ENCODE peak calls at places on chromosomes 11 and 22, in eight cellular contexts. One of them, this sample, is unnamed.

GRCh38 chr11:46903846-46904245 is 14.5 kb downstream of the LRP4 start:
- DNase-seq in HCT116: no peak
- DNase-seq in neural progenitor cell: peak
- DNase-seq in AG04450: no peak
- DNase-seq in ovary: no peak
- DNase-seq in stomach: no peak
- DNase-seq in kidney: no peak
- DNase-seq in adrenal gland: no peak
- DNase-seq in this sample: no peak

GRCh38 chr11:7442588-7443215 is 42.6 kb upstream of the OLFML1 start:
- DNase-seq in HCT116: peak
- DNase-seq in neural progenitor cell: peak
- DNase-seq in AG04450: peak
- DNase-seq in ovary: peak
- DNase-seq in stomach: peak
- DNase-seq in kidney: peak
- DNase-seq in adrenal gland: peak
- DNase-seq in this sample: no peak

GRCh38 chr11:10522276-10522675 is 18.7 kb downstream of the RNF141 start:
- DNase-seq in HCT116: no peak
- DNase-seq in neural progenitor cell: no peak
- DNase-seq in AG04450: no peak
- DNase-seq in ovary: no peak
- DNase-seq in stomach: no peak
- DNase-seq in kidney: no peak
- DNase-seq in adrenal gland: no peak
- DNase-seq in this sample: no peak

GRCh38 chr22:19622061-19622441 is 92.3 kb upstream of the SEPTIN5 start:
- DNase-seq in HCT116: no peak
- DNase-seq in neural progenitor cell: no peak
- DNase-seq in AG04450: no peak
- DNase-seq in ovary: no peak
- DNase-seq in stomach: no peak
- DNase-seq in kidney: peak
- DNase-seq in adrenal gland: no peak
- DNase-seq in this sample: no peak

GRCh38 chr11:10866893-10867331 is 9.1 kb upstream of the ZBED5 start:
- DNase-seq in HCT116: no peak
- DNase-seq in neural progenitor cell: no peak
- DNase-seq in AG04450: peak
- DNase-seq in ovary: no peak
- DNase-seq in stomach: no peak
- DNase-seq in kidney: no peak
- DNase-seq in adrenal gland: no peak
- DNase-seq in this sample: no peak

GRCh38 chr11:33557201-33557600 is 143.4 kb downstream of the C11orf91 start:
- DNase-seq in HCT116: no peak
- DNase-seq in neural progenitor cell: no peak
- DNase-seq in AG04450: no peak
- DNase-seq in ovary: no peak
- DNase-seq in stomach: no peak
- DNase-seq in kidney: no peak
- DNase-seq in adrenal gland: no peak
- DNase-seq in this sample: no peak

GRCh38 chr11:83751041-83751440 is 464.9 kb upstream of the CCDC90B start:
- DNase-seq in HCT116: no peak
- DNase-seq in neural progenitor cell: no peak
- DNase-seq in AG04450: no peak
- DNase-seq in ovary: no peak
- DNase-seq in stomach: no peak
- DNase-seq in kidney: no peak
- DNase-seq in adrenal gland: no peak
- DNase-seq in this sample: no peak

GRCh38 chr11:77118086-77118485 is 10.0 kb upstream of the MYO7A start:
- DNase-seq in HCT116: no peak
- DNase-seq in neural progenitor cell: no peak
- DNase-seq in AG04450: no peak
- DNase-seq in ovary: no peak
- DNase-seq in stomach: no peak
- DNase-seq in kidney: peak
- DNase-seq in adrenal gland: no peak
- DNase-seq in this sample: no peak

GRCh38 chr11:110196241-110196754 is 100.1 kb downstream of the RDX start:
- DNase-seq in HCT116: peak
- DNase-seq in neural progenitor cell: no peak
- DNase-seq in AG04450: no peak
- DNase-seq in ovary: no peak
- DNase-seq in stomach: no peak
- DNase-seq in kidney: no peak
- DNase-seq in adrenal gland: no peak
- DNase-seq in this sample: no peak

GRCh38 chr11:119320593-119321524 is 3.9 kb upstream of the MCAM start:
- DNase-seq in HCT116: no peak
- DNase-seq in neural progenitor cell: peak
- DNase-seq in AG04450: no peak
- DNase-seq in ovary: peak
- DNase-seq in stomach: peak
- DNase-seq in kidney: peak
- DNase-seq in adrenal gland: peak
- DNase-seq in this sample: peak

GRCh38 chr22:31891366-31892079 is 52.8 kb upstream of the YWHAH start:
- DNase-seq in HCT116: no peak
- DNase-seq in neural progenitor cell: peak
- DNase-seq in AG04450: no peak
- DNase-seq in ovary: no peak
- DNase-seq in stomach: no peak
- DNase-seq in kidney: no peak
- DNase-seq in adrenal gland: no peak
- DNase-seq in this sample: no peak

GRCh38 chr11:133619397-133619796 is 87.1 kb upstream of the OPCML start:
- DNase-seq in HCT116: no peak
- DNase-seq in neural progenitor cell: peak
- DNase-seq in AG04450: no peak
- DNase-seq in ovary: no peak
- DNase-seq in stomach: no peak
- DNase-seq in kidney: no peak
- DNase-seq in adrenal gland: no peak
- DNase-seq in this sample: no peak

GRCh38 chr22:40215266-40215665 is 37.5 kb downstream of the TNRC6B start:
- DNase-seq in HCT116: no peak
- DNase-seq in neural progenitor cell: no peak
- DNase-seq in AG04450: no peak
- DNase-seq in ovary: no peak
- DNase-seq in stomach: peak
- DNase-seq in kidney: no peak
- DNase-seq in adrenal gland: peak
- DNase-seq in this sample: peak

GRCh38 chr11:121105063-121105480 is 4.0 kb downstream of the TECTA start:
- DNase-seq in HCT116: no peak
- DNase-seq in neural progenitor cell: no peak
- DNase-seq in AG04450: no peak
- DNase-seq in ovary: peak
- DNase-seq in stomach: no peak
- DNase-seq in kidney: no peak
- DNase-seq in adrenal gland: no peak
- DNase-seq in this sample: no peak

GRCh38 chr11:123247498-123247799 is 52.4 kb upstream of the CLMP start:
- DNase-seq in HCT116: no peak
- DNase-seq in neural progenitor cell: no peak
- DNase-seq in AG04450: no peak
- DNase-seq in ovary: no peak
- DNase-seq in stomach: no peak
- DNase-seq in kidney: no peak
- DNase-seq in adrenal gland: no peak
- DNase-seq in this sample: no peak

GRCh38 chr11:126414615-126415014 is 59.1 kb downstream of the ST3GAL4 start:
- DNase-seq in HCT116: no peak
- DNase-seq in neural progenitor cell: no peak
- DNase-seq in AG04450: no peak
- DNase-seq in ovary: no peak
- DNase-seq in stomach: no peak
- DNase-seq in kidney: peak
- DNase-seq in adrenal gland: no peak
- DNase-seq in this sample: no peak

GRCh38 chr11:43987384-43988039 is 45.1 kb downstream of the C11orf96 start:
- DNase-seq in HCT116: no peak
- DNase-seq in neural progenitor cell: no peak
- DNase-seq in AG04450: no peak
- DNase-seq in ovary: peak
- DNase-seq in stomach: peak
- DNase-seq in kidney: peak
- DNase-seq in adrenal gland: peak
- DNase-seq in this sample: peak

GRCh38 chr11:119599864-119600593 is 129.0 kb downstream of the NECTIN1 start:
- DNase-seq in HCT116: no peak
- DNase-seq in neural progenitor cell: no peak
- DNase-seq in AG04450: no peak
- DNase-seq in ovary: no peak
- DNase-seq in stomach: no peak
- DNase-seq in kidney: no peak
- DNase-seq in adrenal gland: no peak
- DNase-seq in this sample: no peak

GRCh38 chr22:31520036-31520435 is 23.7 kb downstream of the SFI1 start:
- DNase-seq in HCT116: no peak
- DNase-seq in neural progenitor cell: no peak
- DNase-seq in AG04450: no peak
- DNase-seq in ovary: no peak
- DNase-seq in stomach: no peak
- DNase-seq in kidney: no peak
- DNase-seq in adrenal gland: no peak
- DNase-seq in this sample: no peak

GRCh38 chr22:23037429-23038333 is 32.6 kb upstream of the GNAZ start:
- DNase-seq in HCT116: no peak
- DNase-seq in neural progenitor cell: no peak
- DNase-seq in AG04450: no peak
- DNase-seq in ovary: no peak
- DNase-seq in stomach: no peak
- DNase-seq in kidney: peak
- DNase-seq in adrenal gland: no peak
- DNase-seq in this sample: no peak

DNA sequence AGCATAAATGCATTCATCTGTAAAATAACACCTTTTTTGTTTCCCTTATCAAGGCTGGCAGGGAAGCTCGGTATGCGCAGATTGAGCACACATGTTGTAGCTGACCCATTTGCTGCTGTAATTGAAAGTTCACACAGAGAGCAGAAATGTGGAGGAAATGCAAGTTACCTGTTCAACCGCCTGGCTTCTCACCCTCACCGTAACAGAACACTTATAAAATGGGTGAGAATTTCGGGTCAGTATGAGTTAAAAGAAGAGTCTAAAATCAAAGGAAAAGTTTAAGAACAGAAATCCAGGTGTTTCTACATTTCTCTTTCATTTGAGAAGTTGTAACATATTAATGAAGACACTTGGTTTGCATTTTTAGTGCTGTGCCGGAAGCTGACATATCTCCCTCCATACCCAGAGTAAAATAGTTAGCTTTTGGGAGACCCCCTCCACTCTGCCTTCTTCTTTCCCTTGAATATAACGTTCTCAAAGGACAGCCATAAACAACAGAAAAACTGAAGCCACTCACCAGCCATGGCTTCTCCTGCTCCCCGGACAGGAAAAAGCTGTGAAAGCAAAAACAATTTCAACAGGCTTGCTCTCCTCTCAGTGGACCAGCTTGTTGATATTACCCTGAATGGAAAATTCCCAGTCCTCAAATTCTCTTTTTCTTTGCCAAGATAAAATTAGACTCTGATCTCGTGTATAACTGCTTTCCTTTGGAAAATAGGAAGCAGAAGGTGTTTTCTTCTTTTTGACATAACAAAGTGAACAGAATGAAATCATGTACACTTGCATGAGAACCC is at the start of gene CASP12:
- DNase-seq in HCT116: no peak
- DNase-seq in neural progenitor cell: no peak
- DNase-seq in AG04450: no peak
- DNase-seq in ovary: peak
- DNase-seq in stomach: no peak
- DNase-seq in kidney: no peak
- DNase-seq in adrenal gland: no peak
- DNase-seq in this sample: no peak
- H3K27ac ChIP-seq in HCT116: no peak
- H3K27ac ChIP-seq in neural progenitor cell: no peak
- H3K27ac ChIP-seq in AG04450: no peak
- H3K27ac ChIP-seq in ovary: peak
- H3K27ac ChIP-seq in stomach: peak
- H3K27ac ChIP-seq in kidney: peak
- H3K27ac ChIP-seq in adrenal gland: no peak
- H3K27ac ChIP-seq in this sample: peak

DNA sequence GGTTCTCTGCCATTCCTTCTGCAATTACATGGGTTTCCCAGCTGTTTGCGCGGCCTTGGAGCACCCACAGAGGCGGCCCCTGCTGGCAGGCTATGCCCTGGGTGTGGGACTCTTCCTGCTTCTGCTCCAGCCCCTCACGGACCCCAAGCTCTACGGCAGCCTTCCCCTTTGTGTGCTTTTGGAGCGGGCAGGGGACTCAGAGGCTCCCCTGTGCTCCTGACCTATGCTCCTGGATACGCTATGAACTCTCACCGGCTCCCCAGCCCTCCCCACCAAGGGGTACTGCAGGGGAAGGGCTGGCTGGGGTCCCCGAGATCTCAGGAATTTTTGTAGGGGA is 2.6 kb downstream of the RCE1 start:
- DNase-seq in HCT116: no peak
- DNase-seq in neural progenitor cell: no peak
- DNase-seq in AG04450: no peak
- DNase-seq in ovary: peak
- DNase-seq in stomach: peak
- DNase-seq in kidney: peak
- DNase-seq in adrenal gland: no peak
- DNase-seq in this sample: peak
- TF ChIP-seq CTCF in HCT116: no peak
- TF ChIP-seq CTCF in neural progenitor cell: no peak
- TF ChIP-seq CTCF in AG04450: no peak
- TF ChIP-seq CTCF in ovary: no peak
- TF ChIP-seq CTCF in stomach: no peak
- TF ChIP-seq CTCF in kidney: no peak
- TF ChIP-seq CTCF in adrenal gland: no peak
- TF ChIP-seq CTCF in this sample: no peak

GRCh38 chr22:36900880-36901279 is 12.5 kb upstream of the CSF2RB start:
- DNase-seq in HCT116: no peak
- DNase-seq in neural progenitor cell: peak
- DNase-seq in AG04450: no peak
- DNase-seq in ovary: no peak
- DNase-seq in stomach: no peak
- DNase-seq in kidney: no peak
- DNase-seq in adrenal gland: no peak
- DNase-seq in this sample: no peak
- H3K4me3 ChIP-seq in HCT116: no peak
- H3K4me3 ChIP-seq in neural progenitor cell: no peak
- H3K4me3 ChIP-seq in AG04450: no peak
- H3K4me3 ChIP-seq in ovary: no peak
- H3K4me3 ChIP-seq in stomach: no peak
- H3K4me3 ChIP-seq in kidney: no peak
- H3K4me3 ChIP-seq in adrenal gland: no peak
- H3K4me3 ChIP-seq in this sample: no peak

DNA sequence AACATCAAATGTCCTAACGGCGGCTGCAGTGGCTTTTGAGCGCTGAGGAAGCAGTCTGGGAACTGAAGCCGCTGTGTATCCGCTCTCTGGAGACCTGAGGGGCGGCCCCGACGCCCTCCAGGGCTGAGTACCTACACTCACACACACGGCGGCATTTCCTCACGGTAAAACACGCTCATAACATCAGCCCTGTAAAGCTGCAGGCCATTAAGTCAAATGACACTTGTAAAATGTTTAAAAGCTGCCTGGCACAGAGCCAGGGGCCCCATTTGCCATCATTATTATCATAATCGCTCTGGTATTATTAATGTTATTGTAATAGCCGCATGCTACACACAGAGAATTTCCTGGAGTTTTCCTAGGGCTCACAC is 5.1 kb downstream of the CARS1 start:
- DNase-seq in HCT116: no peak
- DNase-seq in neural progenitor cell: no peak
- DNase-seq in AG04450: no peak
- DNase-seq in ovary: no peak
- DNase-seq in stomach: no peak
- DNase-seq in kidney: peak
- DNase-seq in adrenal gland: no peak
- DNase-seq in this sample: no peak
- H3K27ac ChIP-seq in HCT116: no peak
- H3K27ac ChIP-seq in neural progenitor cell: no peak
- H3K27ac ChIP-seq in AG04450: peak
- H3K27ac ChIP-seq in ovary: no peak
- H3K27ac ChIP-seq in stomach: no peak
- H3K27ac ChIP-seq in kidney: no peak
- H3K27ac ChIP-seq in adrenal gland: no peak
- H3K27ac ChIP-seq in this sample: no peak